ENCODE peak calls at places on chromosomes 1 and 21, in ten cellular contexts. One of them, this sample, is unnamed.

GRCh38 chr1:158893654-158894053 is 37.7 kb upstream of the PYHIN1 start:
- DNase-seq in NCI-H1694 treated with DMSO at 0.1 percent for 48 hours: no peak
- DNase-seq in ecto neural progenitor cell: no peak
- DNase-seq in T-helper 2 cell: no peak
- DNase-seq in fibroblast of lung: no peak
- DNase-seq in AG08396: no peak
- DNase-seq in T-helper 1 cell: no peak
- DNase-seq in SJSA1: no peak
- DNase-seq in fibroblast of villous mesenchyme: no peak
- DNase-seq in HCT116: no peak
- DNase-seq in this sample: no peak

GRCh38 chr1:24133819-24134218 is 9.1 kb downstream of the IL22RA1 start:
- DNase-seq in T-helper 2 cell: no peak
- DNase-seq in ecto neural progenitor cell: no peak
- DNase-seq in SJSA1: no peak
- DNase-seq in AG08396: no peak
- DNase-seq in fibroblast of villous mesenchyme: no peak
- DNase-seq in T-helper 1 cell: no peak
- DNase-seq in fibroblast of lung: no peak
- DNase-seq in NCI-H1694 treated with DMSO at 0.1 percent for 48 hours: no peak
- DNase-seq in HCT116: no peak
- DNase-seq in this sample: no peak

GRCh38 chr1:6037338-6037762 is 8.3 kb upstream of the KCNAB2 start:
- DNase-seq in HCT116: no peak
- DNase-seq in T-helper 2 cell: no peak
- DNase-seq in T-helper 1 cell: no peak
- DNase-seq in AG08396: no peak
- DNase-seq in ecto neural progenitor cell: no peak
- DNase-seq in SJSA1: peak
- DNase-seq in NCI-H1694 treated with DMSO at 0.1 percent for 48 hours: no peak
- DNase-seq in fibroblast of villous mesenchyme: peak
- DNase-seq in fibroblast of lung: no peak
- DNase-seq in this sample: no peak

GRCh38 chr21:36783612-36784383 is 84.9 kb downstream of the SIM2 start:
- DNase-seq in NCI-H1694 treated with DMSO at 0.1 percent for 48 hours: no peak
- DNase-seq in ecto neural progenitor cell: no peak
- DNase-seq in AG08396: peak
- DNase-seq in fibroblast of lung: no peak
- DNase-seq in HCT116: peak
- DNase-seq in T-helper 2 cell: no peak
- DNase-seq in SJSA1: peak
- DNase-seq in T-helper 1 cell: no peak
- DNase-seq in fibroblast of villous mesenchyme: peak
- DNase-seq in this sample: no peak

GRCh38 chr1:6345460-6345859 is 48.1 kb downstream of the ACOT7 start:
- DNase-seq in NCI-H1694 treated with DMSO at 0.1 percent for 48 hours: no peak
- DNase-seq in ecto neural progenitor cell: no peak
- DNase-seq in T-helper 1 cell: no peak
- DNase-seq in fibroblast of villous mesenchyme: no peak
- DNase-seq in fibroblast of lung: no peak
- DNase-seq in SJSA1: no peak
- DNase-seq in AG08396: no peak
- DNase-seq in T-helper 2 cell: no peak
- DNase-seq in HCT116: no peak
- DNase-seq in this sample: no peak

GRCh38 chr1:226664413-226665101 is 74.5 kb downstream of the ITPKB start:
- DNase-seq in T-helper 1 cell: no peak
- DNase-seq in AG08396: peak
- DNase-seq in fibroblast of lung: peak
- DNase-seq in ecto neural progenitor cell: no peak
- DNase-seq in T-helper 2 cell: no peak
- DNase-seq in NCI-H1694 treated with DMSO at 0.1 percent for 48 hours: no peak
- DNase-seq in SJSA1: peak
- DNase-seq in fibroblast of villous mesenchyme: peak
- DNase-seq in HCT116: no peak
- DNase-seq in this sample: no peak

GRCh38 chr1:226831953-226832352 is 38.5 kb upstream of the PSEN2 start:
- DNase-seq in ecto neural progenitor cell: no peak
- DNase-seq in T-helper 1 cell: no peak
- DNase-seq in AG08396: no peak
- DNase-seq in T-helper 2 cell: no peak
- DNase-seq in NCI-H1694 treated with DMSO at 0.1 percent for 48 hours: no peak
- DNase-seq in fibroblast of villous mesenchyme: no peak
- DNase-seq in SJSA1: no peak
- DNase-seq in fibroblast of lung: no peak
- DNase-seq in HCT116: no peak
- DNase-seq in this sample: no peak

GRCh38 chr1:118339431-118340146 is 154.6 kb upstream of the SPAG17 start:
- DNase-seq in fibroblast of villous mesenchyme: no peak
- DNase-seq in ecto neural progenitor cell: no peak
- DNase-seq in T-helper 2 cell: no peak
- DNase-seq in fibroblast of lung: no peak
- DNase-seq in AG08396: no peak
- DNase-seq in T-helper 1 cell: no peak
- DNase-seq in NCI-H1694 treated with DMSO at 0.1 percent for 48 hours: no peak
- DNase-seq in SJSA1: no peak
- DNase-seq in HCT116: no peak
- DNase-seq in this sample: no peak

GRCh38 chr1:213714645-213715044 is 273.1 kb upstream of the PROX1 start:
- DNase-seq in AG08396: no peak
- DNase-seq in NCI-H1694 treated with DMSO at 0.1 percent for 48 hours: no peak
- DNase-seq in fibroblast of lung: no peak
- DNase-seq in ecto neural progenitor cell: no peak
- DNase-seq in T-helper 2 cell: no peak
- DNase-seq in HCT116: no peak
- DNase-seq in fibroblast of villous mesenchyme: no peak
- DNase-seq in SJSA1: no peak
- DNase-seq in T-helper 1 cell: no peak
- DNase-seq in this sample: no peak

GRCh38 chr1:214281030-214281901 is at the start of gene SMYD2:
- DNase-seq in ecto neural progenitor cell: peak
- DNase-seq in AG08396: peak
- DNase-seq in HCT116: peak
- DNase-seq in T-helper 2 cell: peak
- DNase-seq in NCI-H1694 treated with DMSO at 0.1 percent for 48 hours: peak
- DNase-seq in fibroblast of villous mesenchyme: peak
- DNase-seq in SJSA1: peak
- DNase-seq in T-helper 1 cell: peak
- DNase-seq in fibroblast of lung: peak
- DNase-seq in this sample: peak

GRCh38 chr1:58412071-58412580 is 134.4 kb downstream of the OMA1 start:
- DNase-seq in NCI-H1694 treated with DMSO at 0.1 percent for 48 hours: no peak
- DNase-seq in T-helper 1 cell: no peak
- DNase-seq in HCT116: no peak
- DNase-seq in fibroblast of lung: peak
- DNase-seq in fibroblast of villous mesenchyme: peak
- DNase-seq in AG08396: peak
- DNase-seq in T-helper 2 cell: no peak
- DNase-seq in ecto neural progenitor cell: no peak
- DNase-seq in SJSA1: peak
- DNase-seq in this sample: no peak

GRCh38 chr1:18954270-18955071 is 2.0 kb downstream of the IFFO2 start:
- DNase-seq in T-helper 2 cell: no peak
- DNase-seq in fibroblast of lung: no peak
- DNase-seq in AG08396: peak
- DNase-seq in fibroblast of villous mesenchyme: peak
- DNase-seq in SJSA1: peak
- DNase-seq in HCT116: no peak
- DNase-seq in ecto neural progenitor cell: no peak
- DNase-seq in NCI-H1694 treated with DMSO at 0.1 percent for 48 hours: no peak
- DNase-seq in T-helper 1 cell: no peak
- DNase-seq in this sample: no peak

GRCh38 chr1:39317910-39318633 is 113.6 kb downstream of the MACF1 start:
- DNase-seq in ecto neural progenitor cell: no peak
- DNase-seq in HCT116: no peak
- DNase-seq in fibroblast of villous mesenchyme: no peak
- DNase-seq in T-helper 2 cell: no peak
- DNase-seq in fibroblast of lung: no peak
- DNase-seq in NCI-H1694 treated with DMSO at 0.1 percent for 48 hours: no peak
- DNase-seq in SJSA1: no peak
- DNase-seq in AG08396: no peak
- DNase-seq in T-helper 1 cell: no peak
- DNase-seq in this sample: no peak

GRCh38 chr1:17143760-17144159 is 24.5 kb upstream of the PADI2 start:
- DNase-seq in ecto neural progenitor cell: no peak
- DNase-seq in fibroblast of villous mesenchyme: no peak
- DNase-seq in AG08396: no peak
- DNase-seq in SJSA1: no peak
- DNase-seq in NCI-H1694 treated with DMSO at 0.1 percent for 48 hours: no peak
- DNase-seq in fibroblast of lung: no peak
- DNase-seq in T-helper 1 cell: no peak
- DNase-seq in HCT116: no peak
- DNase-seq in T-helper 2 cell: no peak
- DNase-seq in this sample: no peak

GRCh38 chr1:154883919-154884867 is 14.1 kb upstream of the KCNN3 start:
- DNase-seq in fibroblast of lung: no peak
- DNase-seq in ecto neural progenitor cell: no peak
- DNase-seq in AG08396: no peak
- DNase-seq in NCI-H1694 treated with DMSO at 0.1 percent for 48 hours: no peak
- DNase-seq in fibroblast of villous mesenchyme: no peak
- DNase-seq in SJSA1: no peak
- DNase-seq in T-helper 1 cell: no peak
- DNase-seq in T-helper 2 cell: no peak
- DNase-seq in HCT116: no peak
- DNase-seq in this sample: no peak

GRCh38 chr1:180610556-180611015 is 21.2 kb upstream of the XPR1 start:
- DNase-seq in AG08396: no peak
- DNase-seq in fibroblast of lung: no peak
- DNase-seq in ecto neural progenitor cell: no peak
- DNase-seq in SJSA1: no peak
- DNase-seq in NCI-H1694 treated with DMSO at 0.1 percent for 48 hours: no peak
- DNase-seq in HCT116: no peak
- DNase-seq in T-helper 2 cell: no peak
- DNase-seq in fibroblast of villous mesenchyme: no peak
- DNase-seq in T-helper 1 cell: no peak
- DNase-seq in this sample: no peak

GRCh38 chr1:246753670-246754535 is 29.7 kb downstream of the SCCPDH start:
- DNase-seq in ecto neural progenitor cell: peak
- DNase-seq in AG08396: peak
- DNase-seq in NCI-H1694 treated with DMSO at 0.1 percent for 48 hours: peak
- DNase-seq in T-helper 1 cell: no peak
- DNase-seq in T-helper 2 cell: no peak
- DNase-seq in fibroblast of lung: peak
- DNase-seq in HCT116: peak
- DNase-seq in fibroblast of villous mesenchyme: peak
- DNase-seq in SJSA1: peak
- DNase-seq in this sample: peak

GRCh38 chr1:231442735-231443134 is 20.6 kb upstream of the EGLN1 start:
- DNase-seq in AG08396: no peak
- DNase-seq in fibroblast of lung: peak
- DNase-seq in ecto neural progenitor cell: no peak
- DNase-seq in NCI-H1694 treated with DMSO at 0.1 percent for 48 hours: no peak
- DNase-seq in HCT116: no peak
- DNase-seq in T-helper 2 cell: no peak
- DNase-seq in SJSA1: no peak
- DNase-seq in T-helper 1 cell: no peak
- DNase-seq in fibroblast of villous mesenchyme: peak
- DNase-seq in this sample: no peak

GRCh38 chr1:201149400-201149799 is 4.9 kb downstream of the TMEM9 start:
- DNase-seq in AG08396: no peak
- DNase-seq in SJSA1: peak
- DNase-seq in T-helper 1 cell: no peak
- DNase-seq in ecto neural progenitor cell: no peak
- DNase-seq in HCT116: peak
- DNase-seq in T-helper 2 cell: no peak
- DNase-seq in fibroblast of villous mesenchyme: peak
- DNase-seq in NCI-H1694 treated with DMSO at 0.1 percent for 48 hours: peak
- DNase-seq in fibroblast of lung: peak
- DNase-seq in this sample: no peak

GRCh38 chr1:84721152-84721551 is 30.9 kb upstream of the SSX2IP start:
- DNase-seq in NCI-H1694 treated with DMSO at 0.1 percent for 48 hours: no peak
- DNase-seq in SJSA1: no peak
- DNase-seq in AG08396: peak
- DNase-seq in T-helper 1 cell: no peak
- DNase-seq in fibroblast of villous mesenchyme: peak
- DNase-seq in ecto neural progenitor cell: no peak
- DNase-seq in T-helper 2 cell: no peak
- DNase-seq in fibroblast of lung: no peak
- DNase-seq in HCT116: no peak
- DNase-seq in this sample: no peak

GRCh38 chr1:55338448-55338820 is 123.3 kb upstream of the USP24 start:
- DNase-seq in T-helper 2 cell: no peak
- DNase-seq in fibroblast of lung: no peak
- DNase-seq in fibroblast of villous mesenchyme: no peak
- DNase-seq in NCI-H1694 treated with DMSO at 0.1 percent for 48 hours: no peak
- DNase-seq in HCT116: no peak
- DNase-seq in T-helper 1 cell: no peak
- DNase-seq in SJSA1: no peak
- DNase-seq in AG08396: no peak
- DNase-seq in ecto neural progenitor cell: no peak
- DNase-seq in this sample: no peak

GRCh38 chr1:205118810-205119209 is 3.0 kb downstream of the RBBP5 start:
- DNase-seq in fibroblast of lung: no peak
- DNase-seq in ecto neural progenitor cell: no peak
- DNase-seq in T-helper 2 cell: no peak
- DNase-seq in SJSA1: no peak
- DNase-seq in NCI-H1694 treated with DMSO at 0.1 percent for 48 hours: no peak
- DNase-seq in T-helper 1 cell: no peak
- DNase-seq in HCT116: no peak
- DNase-seq in fibroblast of villous mesenchyme: no peak
- DNase-seq in AG08396: no peak
- DNase-seq in this sample: no peak

GRCh38 chr1:53919675-53920066 is 25.7 kb downstream of the DIO1 start:
- DNase-seq in AG08396: no peak
- DNase-seq in fibroblast of villous mesenchyme: no peak
- DNase-seq in ecto neural progenitor cell: no peak
- DNase-seq in fibroblast of lung: no peak
- DNase-seq in NCI-H1694 treated with DMSO at 0.1 percent for 48 hours: no peak
- DNase-seq in T-helper 1 cell: no peak
- DNase-seq in HCT116: no peak
- DNase-seq in T-helper 2 cell: no peak
- DNase-seq in SJSA1: no peak
- DNase-seq in this sample: no peak

GRCh38 chr1:232793944-232794343 is 11.3 kb upstream of the MAP10 start:
- DNase-seq in ecto neural progenitor cell: no peak
- DNase-seq in T-helper 2 cell: no peak
- DNase-seq in T-helper 1 cell: no peak
- DNase-seq in fibroblast of lung: peak
- DNase-seq in HCT116: peak
- DNase-seq in AG08396: peak
- DNase-seq in SJSA1: no peak
- DNase-seq in NCI-H1694 treated with DMSO at 0.1 percent for 48 hours: no peak
- DNase-seq in fibroblast of villous mesenchyme: peak
- DNase-seq in this sample: no peak

GRCh38 chr1:167934407-167935251 is 1.9 kb upstream of the DCAF6 start:
- DNase-seq in fibroblast of villous mesenchyme: peak
- DNase-seq in NCI-H1694 treated with DMSO at 0.1 percent for 48 hours: peak
- DNase-seq in ecto neural progenitor cell: no peak
- DNase-seq in T-helper 1 cell: no peak
- DNase-seq in T-helper 2 cell: no peak
- DNase-seq in SJSA1: no peak
- DNase-seq in fibroblast of lung: peak
- DNase-seq in AG08396: no peak
- DNase-seq in HCT116: no peak
- DNase-seq in this sample: no peak

GRCh38 chr1:180507826-180508724 is 5.7 kb upstream of the ACBD6 start:
- DNase-seq in NCI-H1694 treated with DMSO at 0.1 percent for 48 hours: no peak
- DNase-seq in T-helper 2 cell: no peak
- DNase-seq in fibroblast of villous mesenchyme: peak
- DNase-seq in ecto neural progenitor cell: no peak
- DNase-seq in SJSA1: peak
- DNase-seq in fibroblast of lung: peak
- DNase-seq in AG08396: peak
- DNase-seq in HCT116: no peak
- DNase-seq in T-helper 1 cell: no peak
- DNase-seq in this sample: no peak

GRCh38 chr1:214438059-214438458 is 113.3 kb downstream of the PTPN14 start:
- DNase-seq in NCI-H1694 treated with DMSO at 0.1 percent for 48 hours: peak
- DNase-seq in HCT116: no peak
- DNase-seq in T-helper 1 cell: no peak
- DNase-seq in fibroblast of villous mesenchyme: peak
- DNase-seq in fibroblast of lung: no peak
- DNase-seq in SJSA1: no peak
- DNase-seq in T-helper 2 cell: no peak
- DNase-seq in ecto neural progenitor cell: no peak
- DNase-seq in AG08396: no peak
- DNase-seq in this sample: no peak

GRCh38 chr1:1906185-1907097 is 8.6 kb upstream of the CALML6 start:
- DNase-seq in NCI-H1694 treated with DMSO at 0.1 percent for 48 hours: peak
- DNase-seq in ecto neural progenitor cell: peak
- DNase-seq in AG08396: peak
- DNase-seq in T-helper 2 cell: peak
- DNase-seq in T-helper 1 cell: peak
- DNase-seq in fibroblast of lung: peak
- DNase-seq in SJSA1: peak
- DNase-seq in HCT116: peak
- DNase-seq in fibroblast of villous mesenchyme: peak
- DNase-seq in this sample: peak